ENCODE peak calls at places on chromosome 16, in nine cellular contexts. L is endothelial cell of umbilical vein, R is HCT116, F is GM12878, O is A549, T is H1, I is SK-N-SH, B is HepG2, A is K562. E is an unnamed sample.

GRCh38 chr16:89873109-89873821 is at the start of gene TCF25:
- DNase-seq in O (peak), T (peak), F (peak), A (peak), B (peak), L (peak), I (peak), R (peak), E (peak)

GRCh38 chr16:2776500-2777139 is 460 bp downstream of the ELOB start:
- DNase-seq in R (no peak), F (no peak), L (peak), T (no peak), B (no peak), A (peak), O (no peak), I (no peak), E (peak)

GRCh38 chr16:80150978-80151705 is 389.7 kb upstream of the DYNLRB2 start:
- DNase-seq in F (no peak), R (no peak), T (no peak), B (no peak), A (no peak), O (no peak), L (no peak), I (no peak), E (no peak)

GRCh38 chr16:50548659-50549560 is 714 bp downstream of the NKD1 start:
- DNase-seq in R (no peak), O (peak), A (no peak), B (no peak), F (no peak), L (peak), T (no peak), I (peak), E (no peak)

GRCh38 chr16:15033309-15033707 is 22.6 kb downstream of the NTAN1 start:
- DNase-seq in T (no peak), A (no peak), F (no peak), O (no peak), I (peak), R (no peak), L (no peak), B (no peak), E (no peak)

GRCh38 chr16:85055503-85056210 is 28.1 kb downstream of the KIAA0513 start:
- DNase-seq in T (no peak), L (peak), A (peak), O (no peak), R (no peak), B (peak), F (peak), I (peak), E (peak)

GRCh38 chr16:71846443-71846842 is 667 bp downstream of the ATXN1L start:
- DNase-seq in T (no peak), B (no peak), I (peak), F (no peak), O (no peak), L (peak), A (no peak), R (no peak), E (peak)

GRCh38 chr16:70638814-70639792 is 7.3 kb upstream of the IL34 start:
- DNase-seq in F (no peak), L (no peak), I (peak), T (no peak), B (peak), A (no peak), O (no peak), R (no peak), E (no peak)

GRCh38 chr16:46573008-46573833 is 48.0 kb downstream of the SHCBP1 start:
- DNase-seq in R (no peak), O (peak), B (peak), T (no peak), I (no peak), A (peak), L (no peak), F (no peak), E (peak)

GRCh38 chr16:12176051-12176450 is 199.5 kb downstream of the SNX29 start:
- DNase-seq in R (no peak), B (no peak), O (no peak), F (no peak), L (no peak), A (no peak), T (no peak), I (no peak), E (no peak)

GRCh38 chr16:31131416-31131815 is 4.1 kb downstream of the PRSS8 start:
- DNase-seq in B (no peak), A (no peak), F (no peak), R (no peak), I (no peak), L (no peak), O (no peak), T (no peak), E (no peak)

GRCh38 chr16:85552980-85553435 is 60.1 kb upstream of the GSE1 start:
- DNase-seq in R (no peak), O (no peak), F (no peak), I (peak), A (peak), L (no peak), T (no peak), B (no peak), E (no peak)

GRCh38 chr16:83623091-83623730 is 184.6 kb upstream of the HSBP1 start:
- DNase-seq in R (no peak), B (no peak), A (no peak), F (no peak), L (no peak), I (no peak), T (no peak), O (no peak), E (no peak)

GRCh38 chr16:28130099-28131088 is 66.9 kb upstream of the GSG1L start:
- DNase-seq in O (no peak), R (no peak), B (no peak), L (no peak), A (no peak), F (no peak), I (no peak), T (no peak), E (no peak)

GRCh38 chr16:8964462-8964861 is 756 bp upstream of the USP7 start:
- DNase-seq in I (no peak), B (no peak), A (no peak), T (no peak), O (no peak), L (no peak), R (no peak), F (no peak), E (no peak)

GRCh38 chr16:8961811-8962390 is 1.8 kb downstream of the USP7 start:
- DNase-seq in A (no peak), I (no peak), R (no peak), O (no peak), T (no peak), B (peak), F (no peak), L (peak), E (no peak)

GRCh38 chr16:8962393-8963009 is 1.2 kb downstream of the USP7 start:
- DNase-seq in F (no peak), T (no peak), A (peak), B (no peak), R (no peak), I (peak), O (no peak), L (peak), E (peak)

GRCh38 chr16:8963825-8964441 is at the start of gene USP7:
- DNase-seq in F (no peak), O (peak), B (peak), I (peak), R (peak), T (peak), L (peak), A (peak), E (peak)

GRCh38 chr16:8963010-8963824 is 489 bp downstream of the USP7 start:
- DNase-seq in A (peak), L (no peak), O (no peak), F (no peak), B (no peak), R (no peak), I (peak), T (no peak), E (peak)
- TF ChIP-seq MAX in A (no peak), L (no peak), O (peak), F (no peak), B (no peak), R (no peak), I (no peak), T (no peak), E (no peak)

GRCh38 chr16:73434621-73435020 is 386.7 kb upstream of the ZFHX3 start:
- DNase-seq in A (no peak), F (no peak), R (no peak), B (no peak), L (no peak), O (no peak), T (no peak), I (no peak), E (no peak)

GRCh38 chr16:73427177-73427576 is 379.2 kb upstream of the ZFHX3 start:
- DNase-seq in F (no peak), R (no peak), B (no peak), O (no peak), A (no peak), I (no peak), L (no peak), T (no peak), E (no peak)

GRCh38 chr16:73433493-73434307 is 385.8 kb upstream of the ZFHX3 start:
- DNase-seq in T (no peak), R (no peak), I (no peak), F (no peak), L (no peak), B (no peak), O (no peak), A (no peak), E (no peak)

GRCh38 chr16:73432794-73433455 is 385.0 kb upstream of the ZFHX3 start:
- DNase-seq in R (no peak), I (no peak), B (no peak), A (no peak), L (no peak), O (no peak), T (no peak), F (no peak), E (no peak)

GRCh38 chr16:73430138-73430537 is 382.2 kb upstream of the ZFHX3 start:
- DNase-seq in R (no peak), B (no peak), F (no peak), A (no peak), I (no peak), T (no peak), O (no peak), L (no peak), E (no peak)
- H3K4me3 ChIP-seq in R (no peak), B (no peak), F (no peak), A (no peak), I (no peak), T (no peak), O (no peak), L (no peak), E (no peak)

GRCh38 chr16:49520684-49521083 is 147.1 kb downstream of the C16orf78 start:
- DNase-seq in T (no peak), B (no peak), L (no peak), R (no peak), I (no peak), A (no peak), O (no peak), F (no peak), E (no peak)
- TF ChIP-seq MAX in T (no peak), B (no peak), L (no peak), R (no peak), I (no peak), A (no peak), O (no peak), F (no peak), E (no peak)

DNA sequence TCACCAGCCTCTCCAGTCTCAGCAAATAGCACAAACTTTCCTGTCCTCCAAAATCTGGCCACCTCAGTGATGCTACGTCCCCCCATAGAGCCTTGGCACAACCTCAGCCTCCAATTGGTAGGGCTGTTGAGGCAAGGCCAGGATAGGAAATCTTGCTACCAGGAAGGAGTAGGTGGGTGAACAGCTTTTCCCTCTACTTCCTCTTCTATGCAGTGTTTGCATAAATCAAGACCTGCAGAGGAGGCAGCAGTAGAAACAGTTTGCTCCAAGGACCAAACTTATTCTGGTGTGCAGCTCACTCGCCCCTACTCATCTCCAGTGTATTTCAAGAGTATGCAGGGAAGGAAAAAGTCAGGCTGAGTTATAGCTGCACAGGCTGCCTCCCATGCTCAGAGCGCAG is 740 bp upstream of the DPEP2 start:
- DNase-seq in I (no peak), T (no peak), B (no peak), A (no peak), L (no peak), R (no peak), F (no peak), O (no peak), E (peak)
- H3K4me3 ChIP-seq in I (no peak), T (no peak), B (no peak), A (no peak), L (no peak), R (no peak), F (no peak), O (no peak), E (no peak)

E was measured in NB4.